ENCODE peak calls at places on chromosome 4, in six cellular contexts. I is GM19239, H is NCI-H345, G is T-helper 2 cell, W is HT1080, T is amygdala. D is an unnamed sample.

GRCh38 chr4:32488690-32489089 is 1768.5 kb downstream of the PCDH7 start:
- DNase-seq in T (no peak), G (no peak), H (no peak), I (no peak), W (peak), D (no peak)

GRCh38 chr4:159160242-159160641 is 57.4 kb downstream of the RAPGEF2 start:
- DNase-seq in I (no peak), H (no peak), T (no peak), W (no peak), G (no peak), D (no peak)

GRCh38 chr4:77950204-77950603 is 87.6 kb downstream of the MRPL1 start:
- DNase-seq in G (no peak), W (no peak), I (no peak), T (no peak), H (no peak), D (no peak)

GRCh38 chr4:169619958-169620845 is at the start of gene CLCN3:
- DNase-seq in H (peak), G (peak), I (peak), T (peak), W (peak), D (peak)

GRCh38 chr4:159884989-159885388 is 782.1 kb downstream of the RAPGEF2 start:
- DNase-seq in G (no peak), T (no peak), W (no peak), I (no peak), H (no peak), D (no peak)

GRCh38 chr4:184854673-184855072 is 28.9 kb upstream of the ACSL1 start:
- DNase-seq in W (no peak), H (no peak), I (no peak), G (no peak), T (no peak), D (no peak)

GRCh38 chr4:76892601-76893000 is 5.3 kb downstream of the SOWAHB start:
- DNase-seq in T (no peak), W (peak), G (no peak), H (no peak), I (no peak), D (no peak)

GRCh38 chr4:110602061-110602460 is 20.8 kb downstream of the PITX2 start:
- DNase-seq in H (no peak), I (no peak), G (no peak), W (no peak), T (no peak), D (no peak)

GRCh38 chr4:6668391-6668790 is 25.3 kb upstream of the S100P start:
- DNase-seq in I (no peak), G (no peak), T (no peak), W (peak), H (no peak), D (no peak)

GRCh38 chr4:54233128-54233696 is 4.1 kb downstream of the PDGFRA start:
- DNase-seq in I (peak), T (peak), G (peak), W (peak), H (peak), D (peak)

GRCh38 chr4:70670332-70671014 is 4.2 kb upstream of the JCHAIN start:
- DNase-seq in I (no peak), G (no peak), T (no peak), H (no peak), W (peak), D (no peak)

GRCh38 chr4:145829629-145830395 is 108.8 kb downstream of the ZNF827 start:
- DNase-seq in T (no peak), G (no peak), H (no peak), I (no peak), W (no peak), D (peak)

GRCh38 chr4:21790437-21791029 is 158.0 kb downstream of the KCNIP4 start:
- DNase-seq in W (peak), I (no peak), H (peak), G (no peak), T (no peak), D (no peak)

GRCh38 chr4:156053174-156053573 is 99.5 kb upstream of the CTSO start:
- DNase-seq in G (no peak), W (no peak), H (no peak), T (no peak), I (no peak), D (no peak)

GRCh38 chr4:112557676-112558411 is 41.9 kb upstream of the NEUROG2 start:
- DNase-seq in I (no peak), T (no peak), H (no peak), G (no peak), W (no peak), D (no peak)

D was measured in GM12864.